ENCODE peak calls at places on chromosomes 13 and 19, in seven cellular contexts. One of them, this sample, is unnamed.

GRCh38 chr19:15506074-15506565 is 2.2 kb upstream of the CYP4F22 start:
- DNase-seq in GM12878: no peak
- DNase-seq in K562: no peak
- DNase-seq in HCT116: no peak
- DNase-seq in HepG2: no peak
- DNase-seq in SK-N-SH: no peak
- DNase-seq in H1: no peak
- DNase-seq in this sample: no peak

GRCh38 chr19:33193864-33194362 is at the start of gene LRP3:
- DNase-seq in K562: no peak
- DNase-seq in HepG2: no peak
- DNase-seq in H1: no peak
- DNase-seq in HCT116: no peak
- DNase-seq in SK-N-SH: peak
- DNase-seq in GM12878: no peak
- DNase-seq in this sample: peak

GRCh38 chr19:46783670-46784069 is 4.7 kb downstream of the SLC1A5 start:
- DNase-seq in K562: no peak
- DNase-seq in H1: no peak
- DNase-seq in HepG2: no peak
- DNase-seq in SK-N-SH: no peak
- DNase-seq in GM12878: no peak
- DNase-seq in HCT116: no peak
- DNase-seq in this sample: peak

GRCh38 chr13:48411281-48412099 is 1.4 kb downstream of the LPAR6 start:
- DNase-seq in GM12878: no peak
- DNase-seq in HCT116: no peak
- DNase-seq in HepG2: no peak
- DNase-seq in H1: no peak
- DNase-seq in K562: no peak
- DNase-seq in SK-N-SH: no peak
- DNase-seq in this sample: peak

GRCh38 chr19:48913114-48913513 is 13.0 kb downstream of the NUCB1 start:
- DNase-seq in K562: no peak
- DNase-seq in GM12878: no peak
- DNase-seq in HCT116: no peak
- DNase-seq in H1: no peak
- DNase-seq in HepG2: no peak
- DNase-seq in SK-N-SH: no peak
- DNase-seq in this sample: peak

GRCh38 chr19:35303357-35303915 is 11.5 kb downstream of the MAG start:
- DNase-seq in K562: peak
- DNase-seq in GM12878: no peak
- DNase-seq in H1: no peak
- DNase-seq in HCT116: no peak
- DNase-seq in SK-N-SH: no peak
- DNase-seq in HepG2: no peak
- DNase-seq in this sample: no peak

GRCh38 chr19:14393303-14393702 is 12.1 kb downstream of the ADGRE5 start:
- DNase-seq in GM12878: no peak
- DNase-seq in SK-N-SH: no peak
- DNase-seq in HCT116: no peak
- DNase-seq in HepG2: no peak
- DNase-seq in K562: no peak
- DNase-seq in H1: no peak
- DNase-seq in this sample: no peak

GRCh38 chr19:32201211-32201610 is 144.2 kb upstream of the ZNF507 start:
- DNase-seq in H1: no peak
- DNase-seq in GM12878: no peak
- DNase-seq in SK-N-SH: no peak
- DNase-seq in HCT116: no peak
- DNase-seq in HepG2: no peak
- DNase-seq in K562: no peak
- DNase-seq in this sample: no peak

GRCh38 chr19:54233941-54234340 is 8.6 kb downstream of the LILRA6 start:
- DNase-seq in HCT116: no peak
- DNase-seq in K562: no peak
- DNase-seq in H1: no peak
- DNase-seq in SK-N-SH: no peak
- DNase-seq in GM12878: no peak
- DNase-seq in HepG2: no peak
- DNase-seq in this sample: no peak

GRCh38 chr19:56106993-56107392 is 14.1 kb downstream of the ZNF787 start:
- DNase-seq in K562: no peak
- DNase-seq in SK-N-SH: no peak
- DNase-seq in H1: no peak
- DNase-seq in HCT116: no peak
- DNase-seq in GM12878: no peak
- DNase-seq in HepG2: no peak
- DNase-seq in this sample: no peak

GRCh38 chr13:110421696-110422395 is 114.8 kb downstream of the COL4A2 start:
- DNase-seq in K562: no peak
- DNase-seq in HCT116: no peak
- DNase-seq in H1: no peak
- DNase-seq in GM12878: no peak
- DNase-seq in SK-N-SH: no peak
- DNase-seq in HepG2: no peak
- DNase-seq in this sample: no peak

GRCh38 chr19:48413879-48414623 is 20.6 kb downstream of the GRIN2D start:
- DNase-seq in SK-N-SH: no peak
- DNase-seq in HCT116: no peak
- DNase-seq in K562: no peak
- DNase-seq in HepG2: no peak
- DNase-seq in H1: no peak
- DNase-seq in GM12878: no peak
- DNase-seq in this sample: no peak

DNA sequence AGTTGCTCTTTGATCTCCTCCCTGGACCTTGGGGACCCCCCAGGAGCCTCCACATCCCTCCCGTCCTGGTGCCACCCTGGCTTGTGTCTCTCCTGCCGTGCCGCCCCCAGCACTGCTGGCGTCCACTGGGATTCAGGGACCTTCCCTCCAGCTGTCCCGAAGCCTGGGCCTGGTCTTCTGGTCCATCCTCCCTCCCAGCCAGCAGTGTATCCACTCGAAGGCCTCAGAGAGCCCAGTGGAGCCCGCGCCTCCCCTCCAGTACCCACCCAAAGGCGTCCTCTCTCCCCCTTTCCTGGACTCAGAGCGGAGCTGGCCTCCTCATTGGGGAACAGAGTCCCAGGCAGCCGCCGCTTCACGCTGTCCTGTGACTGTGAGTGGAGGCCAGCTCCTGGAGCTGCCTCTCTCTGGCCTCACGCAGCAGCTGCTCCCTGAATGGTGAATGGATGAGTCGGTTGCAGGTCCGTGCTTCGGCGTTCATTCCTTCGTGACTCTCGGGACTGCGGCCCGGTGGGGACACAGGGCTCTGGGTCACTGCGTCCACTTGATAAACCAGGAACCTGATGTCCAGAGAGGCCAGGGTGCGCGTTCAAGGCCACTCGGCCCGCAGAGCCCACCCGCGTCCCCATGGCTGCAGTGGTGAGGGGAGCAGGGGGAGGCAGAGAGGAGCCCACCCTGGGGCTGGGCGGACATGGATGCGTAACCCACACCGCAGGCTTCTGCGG is 12.0 kb downstream of the ONECUT3 start:
- DNase-seq in HCT116: no peak
- DNase-seq in K562: no peak
- DNase-seq in H1: no peak
- DNase-seq in SK-N-SH: peak
- DNase-seq in HepG2: no peak
- DNase-seq in GM12878: no peak
- DNase-seq in this sample: no peak
- TF ChIP-seq JUND in HCT116: no peak
- TF ChIP-seq JUND in K562: no peak
- TF ChIP-seq JUND in H1: no peak
- TF ChIP-seq JUND in SK-N-SH: no peak
- TF ChIP-seq JUND in HepG2: no peak
- TF ChIP-seq JUND in GM12878: no peak
- TF ChIP-seq JUND in this sample: no peak

DNA sequence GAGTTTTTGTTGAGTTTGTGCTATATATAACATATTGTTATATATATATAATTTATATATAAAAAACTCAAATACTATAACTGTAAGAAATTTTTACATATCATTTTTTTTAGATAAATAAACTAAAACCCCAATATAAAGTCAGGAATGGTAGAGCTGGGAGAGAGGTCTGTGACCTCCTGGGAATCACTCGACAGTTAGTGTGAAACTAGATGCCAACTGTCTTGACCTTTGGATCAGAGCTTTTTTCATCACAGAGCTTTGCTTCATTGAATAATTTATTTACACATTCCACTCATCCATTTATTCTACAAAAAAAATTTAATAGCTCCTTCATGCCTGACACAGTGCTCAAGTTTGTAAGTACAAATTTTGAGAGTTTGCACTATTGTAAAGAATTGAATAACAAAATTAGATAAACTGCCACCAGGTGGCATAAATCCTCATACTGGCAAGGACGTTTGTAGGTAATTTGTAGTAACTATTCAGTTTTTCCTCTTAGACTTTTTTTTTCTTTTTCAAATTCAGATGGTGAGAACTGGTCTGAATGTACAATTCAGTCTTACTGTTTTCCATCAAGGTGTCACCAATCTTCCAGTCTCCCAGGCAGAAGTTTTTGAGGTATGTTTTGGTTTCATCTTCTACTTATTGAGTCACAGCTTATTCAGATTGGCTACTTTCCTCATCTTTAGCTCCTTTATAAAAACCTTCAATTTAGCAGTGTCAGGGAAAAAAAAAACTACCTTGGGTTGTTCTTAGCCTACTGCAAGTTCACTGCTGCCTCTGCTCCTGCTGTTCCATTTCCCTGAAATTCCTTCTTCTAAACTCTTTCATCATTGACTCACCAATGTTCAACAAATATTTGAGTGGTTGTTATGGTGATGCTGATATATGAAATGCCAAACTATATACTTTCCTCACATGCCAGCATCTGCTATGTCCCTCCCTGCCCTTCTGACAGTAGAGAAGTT is 28.7 kb downstream of the LACC1 start:
- DNase-seq in HepG2: peak
- DNase-seq in K562: no peak
- DNase-seq in GM12878: no peak
- DNase-seq in HCT116: peak
- DNase-seq in H1: no peak
- DNase-seq in SK-N-SH: peak
- DNase-seq in this sample: peak
- TF ChIP-seq JUND in HepG2: no peak
- TF ChIP-seq JUND in K562: no peak
- TF ChIP-seq JUND in GM12878: no peak
- TF ChIP-seq JUND in HCT116: no peak
- TF ChIP-seq JUND in H1: no peak
- TF ChIP-seq JUND in SK-N-SH: no peak
- TF ChIP-seq JUND in this sample: no peak

GRCh38 chr19:49950956-49951526 is 9.9 kb downstream of the SIGLEC11 start:
- DNase-seq in HCT116: no peak
- DNase-seq in SK-N-SH: no peak
- DNase-seq in HepG2: no peak
- DNase-seq in GM12878: no peak
- DNase-seq in H1: no peak
- DNase-seq in K562: no peak
- DNase-seq in this sample: no peak
- TF ChIP-seq JUND in HCT116: no peak
- TF ChIP-seq JUND in SK-N-SH: no peak
- TF ChIP-seq JUND in HepG2: no peak
- TF ChIP-seq JUND in GM12878: no peak
- TF ChIP-seq JUND in H1: no peak
- TF ChIP-seq JUND in K562: no peak
- TF ChIP-seq JUND in this sample: no peak

GRCh38 chr13:80979035-80979641 is 638.2 kb upstream of the SPRY2 start:
- DNase-seq in HepG2: peak
- DNase-seq in HCT116: peak
- DNase-seq in H1: peak
- DNase-seq in K562: peak
- DNase-seq in SK-N-SH: peak
- DNase-seq in GM12878: peak
- DNase-seq in this sample: peak
- TF ChIP-seq JUND in HepG2: no peak
- TF ChIP-seq JUND in HCT116: no peak
- TF ChIP-seq JUND in H1: no peak
- TF ChIP-seq JUND in K562: no peak
- TF ChIP-seq JUND in SK-N-SH: no peak
- TF ChIP-seq JUND in GM12878: no peak
- TF ChIP-seq JUND in this sample: no peak

GRCh38 chr19:11195169-11195568 is 2.2 kb downstream of the KANK2 start:
- DNase-seq in HCT116: no peak
- DNase-seq in HepG2: no peak
- DNase-seq in H1: no peak
- DNase-seq in K562: no peak
- DNase-seq in GM12878: no peak
- DNase-seq in SK-N-SH: no peak
- DNase-seq in this sample: no peak
- TF ChIP-seq JUND in HCT116: no peak
- TF ChIP-seq JUND in HepG2: no peak
- TF ChIP-seq JUND in H1: no peak
- TF ChIP-seq JUND in K562: no peak
- TF ChIP-seq JUND in GM12878: no peak
- TF ChIP-seq JUND in SK-N-SH: no peak
- TF ChIP-seq JUND in this sample: no peak

This sample was measured in T47D.